ENCODE peak calls at places on chromosome 2, in six cellular contexts. O is hepatocyte, E is Calu3, X is WTC11, P is tibial artery, W is astrocyte. Y is an unnamed sample.

GRCh38 chr2:36357506-36358316 is 2.1 kb downstream of the CRIM1 start:
- DNase-seq in X (peak), E (peak), W (peak), P (peak), O (peak), Y (no peak)

GRCh38 chr2:240403358-240404104 is 31.9 kb upstream of the GPC1 start:
- DNase-seq in P (peak), W (no peak), X (no peak), O (no peak), E (no peak), Y (no peak)

GRCh38 chr2:207088276-207088675 is 77.5 kb downstream of the KLF7 start:
- DNase-seq in W (no peak), E (no peak), X (no peak), O (no peak), P (no peak), Y (no peak)

GRCh38 chr2:127546797-127547196 is 11.3 kb downstream of the MYO7B start:
- DNase-seq in E (no peak), O (no peak), X (no peak), W (no peak), P (no peak), Y (no peak)

GRCh38 chr2:57696016-57696415 is 350.6 kb upstream of the VRK2 start:
- DNase-seq in X (no peak), E (peak), W (no peak), P (no peak), O (peak), Y (no peak)

GRCh38 chr2:206011795-206012194 is 74.2 kb downstream of the INO80D start:
- DNase-seq in O (no peak), X (no peak), W (no peak), E (no peak), P (no peak), Y (no peak)

GRCh38 chr2:172480301-172481218 is 53.2 kb downstream of the ITGA6 start:
- DNase-seq in E (no peak), O (peak), P (no peak), W (peak), X (no peak), Y (no peak)

GRCh38 chr2:152861349-152861942 is 143.0 kb downstream of the ARL6IP6 start:
- DNase-seq in W (no peak), P (no peak), O (peak), X (peak), E (peak), Y (no peak)

GRCh38 chr2:55989405-55989804 is 65.8 kb upstream of the EFEMP1 start:
- DNase-seq in X (no peak), W (no peak), E (no peak), P (no peak), O (no peak), Y (no peak)

GRCh38 chr2:45237850-45238542 is 228.7 kb upstream of the SIX2 start:
- DNase-seq in P (peak), O (peak), E (peak), X (no peak), W (peak), Y (no peak)

GRCh38 chr2:10235909-10236550 is 66.7 kb upstream of the HPCAL1 start:
- DNase-seq in P (peak), E (no peak), O (no peak), X (no peak), W (no peak), Y (no peak)

GRCh38 chr2:112343827-112344585 is 68.6 kb downstream of the ZC3H6 start:
- DNase-seq in P (no peak), O (no peak), X (no peak), E (no peak), W (no peak), Y (no peak)

GRCh38 chr2:10817413-10817812 is 4.8 kb upstream of the PDIA6 start:
- DNase-seq in E (peak), W (no peak), P (peak), X (peak), O (peak), Y (no peak)

GRCh38 chr2:133844214-133844892 is 276.1 kb upstream of the NCKAP5 start:
- DNase-seq in P (peak), E (peak), X (peak), W (peak), O (peak), Y (peak)

GRCh38 chr2:39805936-39806608 is 27.0 kb upstream of the THUMPD2 start:
- DNase-seq in O (no peak), W (peak), X (no peak), E (no peak), P (no peak), Y (no peak)

GRCh38 chr2:59774821-59775463 is 778.5 kb downstream of the BCL11A start:
- DNase-seq in W (no peak), E (no peak), P (no peak), X (no peak), O (no peak), Y (no peak)

GRCh38 chr2:102795641-102796040 is 33.8 kb downstream of the TMEM182 start:
- DNase-seq in W (no peak), P (no peak), O (no peak), X (no peak), E (no peak), Y (no peak)

GRCh38 chr2:145038041-145038525 is 518.2 kb upstream of the ZEB2 start:
- DNase-seq in O (no peak), W (no peak), X (no peak), E (peak), P (no peak), Y (no peak)

GRCh38 chr2:146820672-146821071 is 1024.2 kb upstream of the ACVR2A start:
- DNase-seq in W (peak), E (no peak), P (no peak), O (no peak), X (no peak), Y (no peak)

GRCh38 chr2:191321861-191322662 is 76.9 kb downstream of the MYO1B start:
- DNase-seq in X (peak), E (no peak), W (peak), O (no peak), P (no peak), Y (no peak)

GRCh38 chr2:120552800-120553471 is 182.7 kb upstream of the GLI2 start:
- DNase-seq in W (peak), E (peak), X (peak), P (peak), O (peak), Y (peak)

GRCh38 chr2:142175917-142176316 is 45.1 kb upstream of the LRP1B start:
- DNase-seq in W (no peak), E (no peak), O (peak), P (no peak), X (no peak), Y (no peak)

GRCh38 chr2:183490930-183491329 is 366.7 kb downstream of the NUP35 start:
- DNase-seq in P (no peak), W (peak), E (no peak), O (peak), X (no peak), Y (no peak)

GRCh38 chr2:196337618-196337953 is 166.2 kb upstream of the STK17B start:
- DNase-seq in W (no peak), P (no peak), O (no peak), X (no peak), E (no peak), Y (no peak)
- TF ChIP-seq CTCF in W (no peak), P (no peak), O (no peak), X (no peak), E (peak), Y (no peak)

DNA sequence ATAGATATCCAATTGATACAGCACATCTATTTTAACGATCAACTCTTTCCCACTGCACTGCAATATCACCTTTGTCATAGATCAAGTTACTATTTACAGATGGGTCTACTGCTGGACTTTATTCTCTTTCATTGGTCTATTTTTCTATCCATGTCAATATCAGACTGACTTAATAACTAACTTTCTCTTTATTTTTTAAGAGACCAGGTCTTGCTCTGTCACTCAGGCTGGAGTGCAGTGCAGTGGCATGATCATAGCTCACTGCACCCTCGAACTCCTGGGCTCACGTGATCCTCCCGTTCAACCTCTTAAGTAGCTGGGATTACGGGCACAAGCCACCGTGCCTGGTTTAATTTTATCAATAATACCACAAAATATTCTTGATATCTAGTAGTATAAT is 71.2 kb downstream of the TLK1 start:
- DNase-seq in X (no peak), P (no peak), O (no peak), E (no peak), W (no peak), Y (no peak)
- TF ChIP-seq CTCF in X (no peak), P (no peak), O (no peak), E (no peak), W (no peak), Y (no peak)

GRCh38 chr2:219498280-219499057 is at the start of gene GMPPA:
- DNase-seq in E (peak), X (peak), O (peak), P (peak), W (peak), Y (peak)
- TF ChIP-seq CTCF in E (no peak), X (no peak), O (no peak), P (peak), W (no peak), Y (no peak)

GRCh38 chr2:220104871-220105351 is 477.5 kb downstream of the SLC4A3 start:
- DNase-seq in W (peak), X (peak), P (no peak), E (peak), O (peak), Y (no peak)
- TF ChIP-seq CTCF in W (peak), X (no peak), P (no peak), E (no peak), O (no peak), Y (no peak)

Y was measured in omental fat pad.